ENCODE peak calls at places on chromosomes 7 and 10, in eight cellular contexts. M is A549, T is left lung, Y is fibroblast of lung, B is GM12878, C is kidney, K is tibial nerve, L is breast epithelium. Q is an unnamed sample.
A peak's percentile ranks its signal among the peaks of the same experiment; 100 is the strongest.

GRCh38 chr7:69825031-69825681 is 226.9 kb downstream of the AUTS2 start:
- DNase-seq in K (no peak), Y (no peak), M (no peak), B (no peak), T (no peak), C (no peak), L (no peak), Q (no peak)

GRCh38 chr10:77164616-77165311 is 472.8 kb downstream of the KCNMA1 start:
- DNase-seq in M (no peak), Y (peak; percentile 76), T (no peak), B (no peak), L (no peak), C (no peak), K (no peak), Q (no peak)

GRCh38 chr7:36037121-36037662 is 115.9 kb upstream of the EEPD1 start:
- DNase-seq in K (peak; percentile 48), C (no peak), B (no peak), M (peak; percentile 66), T (peak; percentile 41), L (peak; percentile 83), Y (peak; percentile 94), Q (no peak)

GRCh38 chr10:15474671-15475070 is 103.6 kb upstream of the FAM171A1 start:
- DNase-seq in M (no peak), T (no peak), Y (no peak), B (no peak), C (no peak), K (no peak), L (no peak), Q (no peak)

GRCh38 chr10:88979153-88979562 is 11.4 kb upstream of the FAS start:
- DNase-seq in L (no peak), Y (peak; percentile 98), C (no peak), K (peak; percentile 39), M (no peak), B (no peak), T (peak; percentile 46), Q (no peak)

GRCh38 chr10:63670291-63670898 is 149.2 kb downstream of the REEP3 start:
- DNase-seq in C (no peak), Y (peak; percentile 36), T (no peak), K (peak; percentile 7), M (no peak), L (no peak), B (no peak), Q (no peak)

GRCh38 chr10:27446091-27446918 is 57.8 kb upstream of the RAB18 start:
- DNase-seq in B (no peak), Y (peak; percentile 20), L (no peak), C (no peak), M (peak; percentile 13), T (no peak), K (no peak), Q (no peak)

GRCh38 chr7:151063212-151063561 is 3.8 kb downstream of the SLC4A2 start:
- DNase-seq in B (no peak), M (no peak), Y (peak; percentile 67), K (peak; percentile 59), C (no peak), L (no peak), T (no peak), Q (no peak)

GRCh38 chr7:43619213-43620012 is 36.5 kb downstream of the STK17A start:
- DNase-seq in L (no peak), Y (no peak), B (no peak), M (no peak), K (no peak), T (no peak), C (no peak), Q (no peak)

GRCh38 chr10:58511765-58512469 is 755 bp upstream of the BICC1 start:
- DNase-seq in K (peak; percentile 15), M (no peak), Y (peak; percentile 6), C (peak; percentile 80), B (no peak), L (no peak), T (no peak), Q (no peak)

GRCh38 chr10:72108811-72109618 is 20.7 kb upstream of the SPOCK2 start:
- DNase-seq in B (no peak), C (no peak), K (no peak), Y (no peak), T (no peak), M (no peak), L (no peak), Q (no peak)

GRCh38 chr7:43905209-43905946 is 1.0 kb downstream of the URGCP start:
- DNase-seq in M (peak; percentile 52), T (peak; percentile 32), K (no peak), B (no peak), L (no peak), C (no peak), Y (peak; percentile 9), Q (no peak)

GRCh38 chr10:50576245-50576815 is 47.4 kb downstream of the SGMS1 start:
- DNase-seq in B (no peak), K (no peak), T (no peak), M (no peak), C (no peak), L (no peak), Y (no peak), Q (no peak)

GRCh38 chr7:141511370-141512335 is 39.6 kb upstream of the AGK start:
- DNase-seq in L (no peak), C (peak; percentile 68), M (no peak), Y (no peak), K (no peak), B (no peak), T (no peak), Q (no peak)

GRCh38 chr10:95845411-95845810 is 62.4 kb upstream of the CC2D2B start:
- DNase-seq in M (no peak), C (no peak), L (no peak), Y (no peak), K (no peak), B (no peak), T (no peak), Q (no peak)

GRCh38 chr7:98646465-98646864 is 29.4 kb downstream of the NPTX2 start:
- DNase-seq in T (no peak), K (no peak), C (no peak), M (no peak), L (no peak), Y (no peak), B (no peak), Q (no peak)

GRCh38 chr10:30999084-30999712 is 32.5 kb downstream of the ZNF438 start:
- DNase-seq in M (no peak), Y (no peak), C (no peak), L (no peak), T (peak; percentile 51), B (no peak), K (peak; percentile 48), Q (no peak)

GRCh38 chr7:136405931-136406777 is 429.0 kb upstream of the MTPN start:
- DNase-seq in C (no peak), M (peak; percentile 22), T (no peak), K (peak; percentile 28), Y (peak; percentile 46), B (no peak), L (no peak), Q (no peak)

GRCh38 chr10:112446055-112446854 is 459 bp downstream of the ZDHHC6 start:
- DNase-seq in C (peak; percentile 53), T (no peak), L (no peak), Y (peak; percentile 37), M (peak; percentile 5), K (peak; percentile 5), B (no peak), Q (no peak)

GRCh38 chr10:81866753-81867152 is 8.2 kb upstream of the NRG3 start:
- DNase-seq in K (no peak), L (no peak), T (no peak), C (no peak), Y (no peak), B (no peak), M (no peak), Q (no peak)

DNA sequence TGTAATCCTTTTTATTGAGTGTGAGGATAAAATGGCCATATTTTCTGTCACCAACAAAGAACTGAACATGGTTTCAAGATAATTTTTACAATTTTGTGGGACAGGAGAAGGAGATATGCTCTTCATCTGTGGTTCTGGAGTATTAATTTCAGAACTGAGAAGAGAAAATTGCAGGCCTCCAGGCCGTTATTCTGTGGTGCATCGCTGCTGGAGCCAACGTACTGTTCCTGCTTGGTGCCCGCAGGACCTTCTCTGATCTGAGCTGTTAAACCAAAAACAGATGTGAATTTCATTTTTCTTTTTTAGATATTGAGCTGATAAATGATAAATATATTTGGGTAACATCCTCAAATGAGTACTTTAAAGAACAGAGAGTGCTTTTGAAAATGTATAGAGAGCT is 63.9 kb downstream of the IKZF1 start:
- DNase-seq in C (no peak), M (no peak), L (no peak), B (no peak), Y (no peak), T (no peak), K (no peak), Q (no peak)
- H3K27ac ChIP-seq in C (no peak overlapping the region), M (no peak overlapping the region), L (no peak overlapping the region), B (peak overlapping the region; percentile 17), Y (no peak overlapping the region), T (no peak overlapping the region), K (no peak overlapping the region), Q (no peak overlapping the region)

GRCh38 chr7:90403174-90404113 is at the start of gene CLDN12:
- DNase-seq in L (peak; percentile 86), C (peak; percentile 93), T (peak; percentile 89), Y (peak; percentile 99), M (peak; percentile 93), B (peak; percentile 76), K (peak; percentile 82), Q (peak; percentile 7)
- H3K4me1 ChIP-seq in L (peaks cover 5% of the 10 kb centered on the region), C (no peaks in the 10 kb centered on the region), T (peaks cover 11% of the 10 kb centered on the region), Y (no peaks in the 10 kb centered on the region), M (peaks cover 10% of the 10 kb centered on the region), B (no peaks in the 10 kb centered on the region), K (peaks cover 4% of the 10 kb centered on the region), Q (no peaks in the 10 kb centered on the region)

DNA sequence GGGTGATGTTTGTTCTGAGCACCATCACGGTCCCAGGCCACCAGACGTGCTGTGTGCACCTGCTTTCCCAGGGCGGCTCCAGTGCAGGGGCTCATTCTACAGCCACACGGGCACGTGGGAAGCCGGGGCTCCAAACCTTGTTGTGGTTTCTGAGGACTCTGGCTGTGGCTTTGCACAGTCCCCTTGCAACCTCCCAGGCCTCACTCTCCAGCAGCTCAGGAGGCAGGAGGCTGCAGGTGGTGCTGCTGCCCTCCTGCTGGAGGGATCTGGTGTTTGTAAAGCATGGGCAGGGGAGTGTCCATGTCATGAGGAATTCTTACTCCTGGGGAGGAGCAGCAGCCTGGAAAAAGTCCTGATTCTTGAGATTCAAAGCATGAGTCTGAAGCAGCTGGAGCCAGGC is 54.2 kb downstream of the INSYN2A start:
- DNase-seq in L (no peak), B (no peak), M (no peak), K (no peak), T (no peak), C (no peak), Y (no peak), Q (no peak)
- TF ChIP-seq CTCF in L (no peak), B (no peak), M (no peak), K (no peak), T (no peak), C (no peak), Y (no peak), Q (no peak)

DNA sequence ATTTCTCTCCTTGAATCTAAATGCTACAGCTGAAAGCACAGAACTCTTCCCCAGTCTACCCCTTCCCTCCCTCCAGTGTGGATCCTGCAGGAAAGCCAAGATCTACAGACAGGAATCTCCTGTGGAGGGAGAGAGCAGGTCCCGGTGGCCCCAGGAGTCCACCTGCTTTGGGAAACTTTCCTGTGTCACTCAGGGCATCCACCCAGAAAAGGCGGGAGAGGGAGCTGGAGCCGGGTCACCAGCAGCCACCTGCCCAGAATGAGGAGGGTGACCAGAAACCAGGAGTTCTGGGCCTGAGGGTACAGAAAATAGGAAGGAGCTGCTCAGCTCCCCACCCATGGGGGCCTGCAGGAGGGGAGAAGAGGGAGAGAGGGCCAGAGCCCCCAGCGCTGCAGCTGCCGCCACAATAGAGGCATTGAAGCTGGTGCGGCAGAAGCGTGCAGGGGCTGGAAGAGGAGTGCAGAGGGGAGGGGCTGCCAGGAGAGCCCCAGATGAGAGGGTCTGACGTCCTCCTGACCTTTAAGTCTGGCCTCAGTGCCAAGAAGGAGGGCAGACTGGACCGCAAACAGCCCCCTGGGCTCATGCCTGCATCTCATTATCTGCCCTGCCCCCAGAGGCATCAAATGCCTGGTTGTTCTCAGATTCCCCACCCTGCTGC is 56.3 kb upstream of the TMEM72 start:
- DNase-seq in M (no peak), Y (peak; percentile 49), T (no peak), C (no peak), L (no peak), B (no peak), K (no peak), Q (no peak)
- H3K27ac ChIP-seq in M (no peak overlapping the region), Y (no peak overlapping the region), T (no peak overlapping the region), C (no peak overlapping the region), L (no peak overlapping the region), B (no peak overlapping the region), K (no peak overlapping the region), Q (no peak overlapping the region)